ENCODE peak calls at places on chromosomes 4 and X, in four cellular contexts. J is AG10803, L is left lung, M is mesothelial cell of epicardium. G is an unnamed sample.

GRCh38 chrX:85851418-85851817 is 195.9 kb downstream of the CHM start:
- DNase-seq in J (no peak), L (peak; percentile 32), M (no peak), G (no peak)

GRCh38 chr4:73257995-73258667 is 467 bp downstream of the ANKRD17 start:
- DNase-seq in J (peak; percentile 15), L (peak; percentile 33), M (peak; percentile 42), G (peak; percentile 77)

GRCh38 chr4:136927172-136927571 is 605.1 kb downstream of the PCDH18 start:
- DNase-seq in J (peak; percentile 2), L (no peak), M (no peak), G (no peak)

GRCh38 chr4:85166318-85166717 is 199.8 kb upstream of the WDFY3 start:
- DNase-seq in J (no peak), L (no peak), M (no peak), G (no peak)

GRCh38 chr4:76585270-76585669 is 150.2 kb downstream of the SHROOM3 start:
- DNase-seq in J (no peak), L (no peak), M (no peak), G (no peak)

GRCh38 chrX:45505214-45505613 is 304.5 kb upstream of the DIPK2B start:
- DNase-seq in J (peak; percentile 55), L (no peak), M (no peak), G (no peak)

GRCh38 chr4:1593038-1593417 is 91.1 kb downstream of the FAM53A start:
- DNase-seq in J (no peak), L (no peak), M (no peak), G (no peak)

GRCh38 chr4:1491630-1492457 is 85.6 kb upstream of the NKX1-1 start:
- DNase-seq in J (no peak), L (peak; percentile 19), M (no peak), G (no peak)

GRCh38 chrX:2417205-2417604 is 83.6 kb downstream of the DHRSX start:
- DNase-seq in J (no peak), L (no peak), M (no peak), G (no peak)

GRCh38 chr4:70183168-70183939 is 12.2 kb upstream of the ODAM start:
- DNase-seq in J (peak; percentile 31), L (no peak), M (no peak), G (no peak)

GRCh38 chrX:152817082-152817744 is 13.3 kb downstream of the CETN2 start:
- DNase-seq in J (peak; percentile 37), L (no peak), M (no peak), G (no peak)

GRCh38 chrX:150848914-150849365 is 49.5 kb downstream of the CD99L2 start:
- DNase-seq in J (no peak), L (peak; percentile 54), M (no peak), G (no peak)

GRCh38 chr4:183241322-183241640 is 78.8 kb downstream of the CLDN22 start:
- DNase-seq in J (peak; percentile 41), L (no peak), M (no peak), G (no peak)

GRCh38 chr4:52841707-52842456 is 20.2 kb upstream of the RASL11B start:
- DNase-seq in J (peak; percentile 36), L (no peak), M (no peak), G (no peak)

GRCh38 chr4:10117424-10118354 is 1.1 kb upstream of the WDR1 start:
- DNase-seq in J (peak; percentile 51), L (no peak), M (peak; percentile 43), G (no peak)

GRCh38 chrX:63581390-63581789 is 203.6 kb downstream of the ARHGEF9 start:
- DNase-seq in J (no peak), L (no peak), M (no peak), G (no peak)

GRCh38 chr4:149112109-149112508 is 669.9 kb upstream of the NR3C2 start:
- DNase-seq in J (no peak), L (no peak), M (no peak), G (no peak)

GRCh38 chr4:637536-637935 is 12.2 kb downstream of the PDE6B start:
- DNase-seq in J (no peak), L (no peak), M (no peak), G (no peak)

GRCh38 chrX:30246769-30247489 is at the start of gene MAGEB1:
- DNase-seq in J (no peak), L (no peak), M (no peak), G (no peak)
- TF ChIP-seq CTCF in J (no peak), L (no peak), M (no peak), G (no peak)

GRCh38 chr4:8340721-8341680 is 71.4 kb downstream of the HTRA3 start:
- DNase-seq in J (peak; percentile 45), L (no peak), M (no peak), G (no peak)

GRCh38 chr4:8343967-8344331 is 74.4 kb downstream of the HTRA3 start:
- DNase-seq in J (no peak), L (no peak), M (no peak), G (no peak)

GRCh38 chr4:8343051-8343966 is 73.8 kb downstream of the HTRA3 start:
- DNase-seq in J (peak; percentile 9), L (no peak), M (no peak), G (no peak)

GRCh38 chr4:8341691-8342090 is 72.1 kb downstream of the HTRA3 start:
- DNase-seq in J (no peak), L (no peak), M (no peak), G (no peak)

GRCh38 chr4:8342651-8343050 is 73.1 kb downstream of the HTRA3 start:
- DNase-seq in J (no peak), L (no peak), M (no peak), G (no peak)
- TF ChIP-seq CTCF in J (no peak), L (no peak), M (no peak), G (no peak)

GRCh38 chr4:186940476-186940875 is 216.8 kb upstream of the FAT1 start:
- DNase-seq in J (no peak), L (no peak), M (no peak), G (no peak)

GRCh38 chr4:186946140-186946539 is 222.5 kb upstream of the FAT1 start:
- DNase-seq in J (no peak), L (no peak), M (no peak), G (no peak)

GRCh38 chr4:186939766-186940165 is 216.1 kb upstream of the FAT1 start:
- DNase-seq in J (no peak), L (no peak), M (no peak), G (no peak)

GRCh38 chr4:186943607-186943908 is 219.9 kb upstream of the FAT1 start:
- DNase-seq in J (no peak), L (no peak), M (no peak), G (no peak)

GRCh38 chr4:186942745-186943606 is 219.3 kb upstream of the FAT1 start:
- DNase-seq in J (peak; percentile 29), L (no peak), M (no peak), G (no peak)
- TF ChIP-seq CTCF in J (no peak), L (no peak), M (no peak), G (no peak)

GRCh38 chrX:103153661-103154060 is 60.7 kb upstream of the NXF3 start:
- DNase-seq in J (no peak), L (no peak), M (no peak), G (no peak)

GRCh38 chrX:103155201-103155600 is 59.7 kb upstream of the BEX4 start:
- DNase-seq in J (peak; percentile 27), L (no peak), M (no peak), G (no peak)

GRCh38 chrX:103151799-103152198 is 58.9 kb upstream of the NXF3 start:
- DNase-seq in J (no peak), L (no peak), M (no peak), G (no peak)

GRCh38 chrX:103158317-103158621 is 56.6 kb upstream of the BEX4 start:
- DNase-seq in J (no peak), L (no peak), M (no peak), G (no peak)

DNA sequence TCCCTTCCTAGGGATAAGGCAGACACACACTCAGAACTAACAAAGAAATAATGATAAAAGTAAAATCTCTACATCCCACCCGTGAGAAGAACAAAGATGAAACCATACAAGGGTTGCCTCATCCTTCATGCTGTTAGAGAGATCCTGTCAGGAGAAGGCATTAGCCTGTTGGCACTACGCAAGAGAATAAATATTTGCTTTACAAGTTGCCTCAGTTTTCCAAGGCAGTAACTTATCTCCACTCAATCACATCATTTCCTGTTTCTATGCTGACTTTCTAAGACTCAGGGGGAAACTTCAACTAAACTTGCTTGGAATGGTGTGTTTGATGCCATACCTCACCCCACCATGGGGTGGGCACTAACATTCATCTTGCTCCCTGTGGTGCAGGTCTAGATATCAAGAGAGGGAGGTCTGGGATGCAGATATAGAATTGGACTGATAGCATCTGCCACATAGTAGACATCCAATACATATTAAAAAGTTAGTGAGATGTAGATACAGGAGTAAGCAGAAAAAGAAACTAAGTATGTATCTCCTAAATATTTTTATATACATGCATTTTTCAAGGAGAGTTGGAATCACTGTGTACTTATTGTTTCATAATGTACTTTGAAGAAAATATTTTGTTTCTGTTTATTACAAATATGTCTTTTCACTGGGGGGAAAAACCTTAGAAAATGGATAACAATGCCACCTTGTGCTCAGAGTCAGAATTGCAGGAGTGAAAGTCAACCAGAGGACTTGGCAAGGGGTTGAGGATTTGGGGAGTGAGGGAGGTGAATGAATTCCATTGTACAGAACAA is 57.2 kb upstream of the BEX4 start:
- DNase-seq in J (peak; percentile 37), L (no peak), M (no peak), G (no peak)
- TF ChIP-seq CTCF in J (peak; percentile 70), L (peak; percentile 52), M (no peak), G (peak; percentile 23)

GRCh38 chr4:126411047-126411446 is 1096.3 kb downstream of the FAT4 start:
- DNase-seq in J (no peak), L (no peak), M (no peak), G (no peak)

GRCh38 chr4:126404549-126404948 is 1089.8 kb downstream of the FAT4 start:
- DNase-seq in J (no peak), L (no peak), M (no peak), G (no peak)

DNA sequence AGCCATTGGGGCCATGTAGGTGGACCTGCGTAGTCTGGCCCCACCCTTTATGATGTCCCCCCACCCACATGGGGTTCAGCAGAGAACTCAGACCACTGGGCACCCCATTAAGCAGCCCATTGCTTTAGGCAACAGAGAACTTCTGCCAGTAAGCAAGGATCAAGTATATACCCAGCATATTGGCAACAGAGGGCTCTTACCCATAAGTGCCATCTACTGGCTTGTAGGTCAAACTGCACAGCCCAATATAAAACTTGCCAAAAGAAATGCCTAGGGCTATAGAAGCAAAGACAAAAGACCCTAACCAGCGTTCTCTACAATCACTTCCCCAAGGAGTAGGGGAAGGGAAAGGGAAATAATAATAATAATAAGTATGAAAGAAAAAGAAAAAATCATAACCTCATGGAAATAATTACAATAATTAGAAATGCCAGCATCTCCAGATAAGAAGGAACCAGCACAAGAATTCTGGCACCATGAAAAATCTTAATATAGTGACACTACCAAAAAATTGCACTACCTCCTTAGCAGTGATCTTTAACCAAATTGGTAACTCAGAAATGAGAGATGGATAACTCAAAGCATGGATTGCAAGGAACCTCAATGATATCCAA is 1090.7 kb downstream of the FAT4 start:
- DNase-seq in J (peak; percentile 48), L (no peak), M (no peak), G (no peak)
- TF ChIP-seq CTCF in J (peak; percentile 62), L (peak; percentile 25), M (no peak), G (no peak)

DNA sequence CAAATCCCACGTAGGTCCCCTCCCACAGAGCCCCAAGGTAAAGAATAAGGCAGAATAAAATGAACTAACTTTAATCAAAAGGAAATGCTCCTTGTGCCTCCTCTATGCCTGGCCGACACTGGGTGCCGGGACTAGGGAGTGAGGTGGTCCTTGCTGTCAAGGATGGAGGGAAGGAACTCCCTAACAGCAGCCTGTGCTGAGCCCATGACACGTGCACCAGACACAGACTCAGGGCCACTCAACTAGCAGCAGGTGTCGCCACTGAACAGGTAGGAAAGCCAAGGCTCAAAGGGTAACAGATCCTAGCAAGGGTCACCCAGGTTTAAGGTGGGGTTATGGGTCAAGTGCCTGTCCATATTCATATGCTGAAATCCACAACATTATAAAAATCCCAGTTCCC is 29.2 kb downstream of the MSX1 start:
- DNase-seq in J (no peak), L (no peak), M (no peak), G (no peak)
- TF ChIP-seq CTCF in J (no peak), L (no peak), M (no peak), G (no peak)